ENCODE peak calls at places on chromosomes 4 and X, in nine cellular contexts. N is lower lobe of right lung; Q is CD4-positive, alpha-beta T cell; H is astrocyte; M is progenitor cell of endocrine pancreas; W is A549; I is AG04450; O is ovary; Z is heart right ventricle. J is an unnamed sample.

GRCh38 chr4:148852092-148852699 is 410.0 kb upstream of the NR3C2 start:
- DNase-seq in N (no peak), O (no peak), M (no peak), W (no peak), Z (no peak), I (no peak), H (no peak), Q (no peak), J (no peak)

GRCh38 chrX:56726609-56727008 is 2.4 kb upstream of the NBDY start:
- DNase-seq in N (no peak), W (peak), I (peak), Z (no peak), Q (no peak), M (no peak), H (peak), O (no peak), J (no peak)

GRCh38 chr4:62252728-62253127 is 1052.6 kb downstream of the ADGRL3 start:
- DNase-seq in W (no peak), N (no peak), Q (no peak), Z (no peak), I (no peak), M (no peak), H (no peak), O (no peak), J (no peak)

GRCh38 chr4:108762559-108763225 is at the start of gene ETNPPL:
- DNase-seq in Q (peak), W (no peak), Z (peak), M (peak), N (no peak), O (peak), I (no peak), H (no peak), J (no peak)

GRCh38 chr4:81724925-81725329 is 253.2 kb upstream of the RASGEF1B start:
- DNase-seq in H (no peak), Z (peak), Q (no peak), W (no peak), I (no peak), M (no peak), O (no peak), N (peak), J (no peak)

GRCh38 chr4:48129307-48130014 is 4.6 kb downstream of the TXK start:
- DNase-seq in N (no peak), M (no peak), H (no peak), W (peak), I (no peak), Z (peak), Q (peak), O (peak), J (no peak)

GRCh38 chrX:46582964-46583363 is 9.4 kb downstream of the CHST7 start:
- DNase-seq in Q (no peak), H (peak), M (no peak), N (no peak), W (no peak), O (no peak), I (peak), Z (no peak), J (no peak)

GRCh38 chrX:20743054-20743453 is 476.3 kb upstream of the RPS6KA3 start:
- DNase-seq in O (no peak), N (no peak), Z (no peak), W (no peak), Q (no peak), M (no peak), H (no peak), I (no peak), J (no peak)

GRCh38 chr4:107666134-107666533 is 53.9 kb downstream of the PAPSS1 start:
- DNase-seq in N (no peak), W (no peak), Q (no peak), H (peak), I (peak), Z (no peak), M (no peak), O (no peak), J (peak)

GRCh38 chr4:73662709-73663546 is 42.7 kb upstream of the RASSF6 start:
- DNase-seq in I (no peak), Z (no peak), O (no peak), M (no peak), W (peak), H (peak), Q (no peak), N (no peak), J (peak)

GRCh38 chr4:154911608-154912098 is 130.6 kb downstream of the RBM46 start:
- DNase-seq in M (no peak), Z (no peak), N (no peak), I (no peak), W (no peak), Q (no peak), H (no peak), O (no peak), J (no peak)

GRCh38 chrX:44572340-44572938 is 29.8 kb upstream of the FUNDC1 start:
- DNase-seq in I (no peak), H (no peak), Z (no peak), W (no peak), M (no peak), O (no peak), Q (no peak), N (no peak), J (no peak)

GRCh38 chrX:107826286-107827136 is 845 bp downstream of the MID2 start:
- DNase-seq in Q (peak), H (peak), W (peak), N (peak), I (no peak), Z (peak), M (peak), O (peak), J (no peak)

GRCh38 chr4:89469930-89470375 is 162.4 kb upstream of the GPRIN3 start:
- DNase-seq in O (no peak), Z (no peak), Q (no peak), M (no peak), W (no peak), N (no peak), H (peak), I (peak), J (no peak)

GRCh38 chr4:102246416-102246815 is 98.9 kb downstream of the SLC39A8 start:
- DNase-seq in I (no peak), N (no peak), O (no peak), Z (no peak), W (no peak), Q (no peak), H (no peak), M (no peak), J (no peak)

GRCh38 chrX:68751372-68751771 is 77.4 kb upstream of the EFNB1 start:
- DNase-seq in Q (no peak), H (no peak), Z (no peak), O (no peak), M (no peak), W (no peak), N (no peak), I (no peak), J (no peak)

GRCh38 chrX:19611636-19612376 is 96.5 kb upstream of the MAP3K15 start:
- DNase-seq in N (no peak), O (no peak), I (no peak), Z (no peak), H (no peak), M (no peak), Q (no peak), W (no peak), J (no peak)

GRCh38 chrX:150680974-150681373 is 12.2 kb upstream of the MTMR1 start:
- DNase-seq in M (no peak), W (no peak), I (no peak), Z (no peak), H (no peak), Q (no peak), N (no peak), O (peak), J (no peak)

GRCh38 chr4:154044118-154044517 is 255.2 kb upstream of the SFRP2 start:
- DNase-seq in M (no peak), N (no peak), O (no peak), H (no peak), I (no peak), Q (no peak), Z (no peak), W (no peak), J (peak)

GRCh38 chrX:56751071-56751470 is 22.0 kb downstream of the NBDY start:
- DNase-seq in Z (no peak), W (no peak), H (no peak), N (no peak), O (no peak), M (no peak), Q (no peak), I (no peak), J (no peak)

GRCh38 chr4:121373841-121374240 is 7.0 kb downstream of the QRFPR start:
- DNase-seq in Q (no peak), W (no peak), I (no peak), M (no peak), N (no peak), H (no peak), Z (no peak), O (no peak), J (no peak)

GRCh38 chr4:26490111-26490979 is at the start of gene CCKAR:
- DNase-seq in O (no peak), Q (no peak), I (no peak), Z (no peak), M (no peak), N (no peak), W (no peak), H (peak), J (no peak)

GRCh38 chrX:102720237-102721168 is at the start of gene GPRASP3:
- DNase-seq in I (peak), Q (peak), N (peak), Z (peak), W (peak), H (peak), M (no peak), O (peak), J (peak)

GRCh38 chrX:21929209-21929608 is 11.3 kb upstream of the SMS start:
- DNase-seq in Z (no peak), O (no peak), I (no peak), W (no peak), Q (no peak), M (no peak), H (no peak), N (no peak), J (no peak)

GRCh38 chr4:129453524-129453923 is 357.6 kb downstream of the C4orf33 start:
- DNase-seq in H (no peak), W (no peak), I (no peak), Q (no peak), N (no peak), O (no peak), Z (no peak), M (no peak), J (no peak)

GRCh38 chr4:142579483-142579882 is 266.6 kb downstream of the INPP4B start:
- DNase-seq in I (no peak), M (no peak), O (no peak), Q (no peak), Z (no peak), N (no peak), H (no peak), W (no peak), J (no peak)

GRCh38 chr4:113610542-113610941 is 151.0 kb downstream of the CAMK2D start:
- DNase-seq in Z (peak), I (no peak), Q (no peak), M (no peak), O (no peak), H (no peak), N (no peak), W (no peak), J (no peak)

GRCh38 chrX:74421181-74422028 is at the start of gene SLC16A2:
- DNase-seq in M (peak), H (peak), O (peak), W (peak), I (peak), Z (peak), N (peak), Q (peak), J (peak)

GRCh38 chrX:9785944-9786741 is at the start of gene SHROOM2:
- DNase-seq in M (peak), W (no peak), H (no peak), Z (no peak), Q (no peak), I (no peak), O (peak), N (peak), J (no peak)

GRCh38 chr4:64361399-64361740 is 47.9 kb downstream of the TECRL start:
- DNase-seq in M (no peak), W (no peak), H (no peak), Z (no peak), I (no peak), O (no peak), N (no peak), Q (no peak), J (no peak)

GRCh38 chrX:2652106-2652505 is 39.0 kb upstream of the CD99 start:
- DNase-seq in Z (no peak), N (no peak), O (no peak), W (no peak), I (no peak), Q (no peak), M (no peak), H (no peak), J (no peak)
- TF ChIP-seq CTCF in Z (peak), N (no peak), O (no peak), W (no peak), I (peak), Q (no peak), M (peak), H (no peak), J (peak)

DNA sequence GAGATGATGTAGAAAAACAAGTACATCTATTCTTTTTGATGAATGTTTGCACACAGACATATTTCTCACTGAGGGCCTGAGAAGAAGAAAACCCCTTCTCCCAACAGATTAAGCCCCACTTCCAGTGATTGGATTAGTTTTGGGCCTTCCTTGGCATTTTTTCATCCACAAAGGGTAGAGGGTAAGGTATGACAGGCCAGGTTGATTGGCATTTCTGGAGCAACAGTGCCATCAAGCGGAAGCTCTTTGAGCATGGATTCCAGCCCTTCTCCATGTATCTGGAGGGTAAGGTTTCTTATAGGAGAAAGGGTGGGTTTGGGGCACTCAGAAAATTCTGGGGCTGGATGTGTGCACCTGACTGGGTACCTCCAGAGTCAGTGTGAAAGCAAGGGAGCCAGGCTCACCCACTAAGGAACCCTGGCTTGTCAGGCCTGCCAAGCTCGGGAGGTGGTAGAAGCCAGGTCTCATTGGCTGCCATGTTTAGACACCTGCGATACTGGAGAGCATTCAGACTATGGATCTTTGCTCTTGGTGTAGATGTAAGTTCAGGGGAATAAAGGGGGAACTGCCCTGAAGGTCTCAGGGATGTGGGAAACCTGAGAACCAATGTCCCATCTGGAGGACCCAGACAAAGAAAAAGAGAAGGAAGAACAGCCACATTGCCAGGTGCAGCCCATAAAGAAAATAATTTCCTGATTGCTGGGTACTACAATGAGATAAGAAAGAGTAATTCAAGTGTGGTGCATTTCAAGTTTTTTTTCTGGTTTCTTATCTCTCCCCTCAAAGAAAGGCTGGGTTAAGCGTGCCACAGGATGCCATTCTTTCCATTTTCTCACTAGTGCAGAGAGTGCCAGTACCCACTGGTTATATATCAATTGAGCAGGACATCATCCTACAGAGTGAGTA is 222.3 kb upstream of the AGTR2 start:
- DNase-seq in O (no peak), N (no peak), W (no peak), Q (no peak), H (no peak), M (no peak), Z (no peak), I (no peak), J (no peak)
- TF ChIP-seq CTCF in O (no peak), N (no peak), W (no peak), Q (no peak), H (no peak), M (no peak), Z (no peak), I (no peak), J (no peak)

GRCh38 chr4:2902126-2902525 is 58.5 kb downstream of the ADD1 start:
- DNase-seq in I (no peak), Z (no peak), M (no peak), H (no peak), Q (no peak), O (no peak), N (no peak), W (no peak), J (no peak)
- TF ChIP-seq CTCF in I (no peak), Z (no peak), M (no peak), H (no peak), Q (no peak), O (no peak), N (no peak), W (no peak), J (no peak)

DNA sequence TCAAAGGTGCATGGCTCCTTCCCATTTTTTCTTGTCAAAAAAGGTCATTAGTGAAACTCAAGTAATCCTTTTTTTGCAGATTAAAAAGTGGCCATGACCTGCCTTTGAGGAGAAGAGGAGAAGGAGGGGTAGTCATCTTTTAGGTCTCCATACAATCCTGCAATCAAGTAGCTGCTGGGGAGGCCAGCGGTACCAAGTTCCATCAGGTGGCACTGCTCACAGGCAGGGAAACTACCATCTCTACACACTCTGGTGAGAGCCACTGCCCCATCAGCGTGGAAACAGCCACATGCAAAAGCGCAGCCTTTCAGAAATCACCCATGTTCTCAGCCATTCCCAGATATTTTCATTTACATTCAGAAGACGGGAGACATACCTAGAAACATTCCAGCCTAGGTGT is 162.0 kb downstream of the TSPAN5 start:
- DNase-seq in Q (no peak), I (no peak), M (no peak), O (no peak), W (no peak), N (no peak), H (no peak), Z (no peak), J (no peak)
- TF ChIP-seq CTCF in Q (no peak), I (no peak), M (no peak), O (no peak), W (no peak), N (no peak), H (no peak), Z (no peak), J (no peak)